ENCODE peak calls at places on chromosomes 4 and X, in seven cellular contexts. X, T, E, I, M, F and Y are unnamed samples.

GRCh38 chr4:110475881-110476818 is at the start of gene ENPEP:
- DNase-seq in X (no peak), T (no peak), E (no peak), I (peak; percentile 36), M (peak; percentile 84), F (peak; percentile 67), Y (peak; percentile 55)

GRCh38 chr4:82780398-82781231 is 18.0 kb downstream of the SCD5 start:
- DNase-seq in X (no peak), T (peak; percentile 42), E (no peak), I (peak; percentile 59), M (no peak), F (no peak), Y (peak; percentile 29)

GRCh38 chr4:108370291-108370690 is 201.6 kb upstream of the LEF1 start:
- DNase-seq in X (no peak), T (no peak), E (no peak), I (no peak), M (no peak), F (no peak), Y (no peak)

GRCh38 chr4:45349859-45350258 is 623.5 kb upstream of the GNPDA2 start:
- DNase-seq in X (no peak), T (no peak), E (no peak), I (no peak), M (no peak), F (no peak), Y (no peak)

GRCh38 chr4:24965627-24966026 is 52.8 kb upstream of the CCDC149 start:
- DNase-seq in X (peak; percentile 35), T (no peak), E (no peak), I (no peak), M (peak; percentile 81), F (peak; percentile 59), Y (peak; percentile 24)

GRCh38 chr4:177047070-177047850 is 254.5 kb upstream of the VEGFC start:
- DNase-seq in X (peak; percentile 65), T (peak; percentile 74), E (no peak), I (peak; percentile 81), M (peak; percentile 66), F (peak; percentile 18), Y (peak; percentile 55)

GRCh38 chr4:65668201-65669007 is 1.9 kb downstream of the EPHA5 start:
- DNase-seq in X (peak; percentile 26), T (peak; percentile 54), E (no peak), I (no peak), M (peak; percentile 60), F (no peak), Y (peak; percentile 39)

GRCh38 chr4:55008166-55009056 is 117.0 kb downstream of the KDR start:
- DNase-seq in X (no peak), T (peak; percentile 30), E (no peak), I (no peak), M (peak; percentile 39), F (no peak), Y (peak; percentile 52)

GRCh38 chr4:72390409-72390808 is 178.6 kb downstream of the ADAMTS3 start:
- DNase-seq in X (no peak), T (no peak), E (no peak), I (peak; percentile 67), M (no peak), F (no peak), Y (no peak)

GRCh38 chrX:12910851-12911461 is 4.5 kb downstream of the TLR8 start:
- DNase-seq in X (no peak), T (no peak), E (no peak), I (no peak), M (no peak), F (no peak), Y (no peak)

GRCh38 chr4:38654273-38654672 is 9.7 kb upstream of the KLF3 start:
- DNase-seq in X (no peak), T (no peak), E (no peak), I (no peak), M (peak; percentile 75), F (no peak), Y (no peak)

GRCh38 chr4:173436149-173436579 is 37.2 kb upstream of the SCRG1 start:
- DNase-seq in X (no peak), T (peak; percentile 14), E (no peak), I (peak; percentile 67), M (no peak), F (peak; percentile 80), Y (no peak)

GRCh38 chr4:108484187-108484586 is 136.2 kb upstream of the RPL34 start:
- DNase-seq in X (no peak), T (no peak), E (no peak), I (no peak), M (no peak), F (no peak), Y (no peak)

GRCh38 chr4:83219344-83219990 is 65.1 kb downstream of the COQ2 start:
- DNase-seq in X (no peak), T (no peak), E (no peak), I (no peak), M (no peak), F (peak; percentile 35), Y (no peak)

GRCh38 chr4:138681000-138681604 is 334.5 kb upstream of the NOCT start:
- DNase-seq in X (peak; percentile 82), T (peak; percentile 75), E (no peak), I (peak; percentile 79), M (peak; percentile 72), F (peak; percentile 51), Y (peak; percentile 64)

GRCh38 chr4:138689593-138689992 is 326.0 kb upstream of the NOCT start:
- DNase-seq in X (no peak), T (no peak), E (no peak), I (no peak), M (no peak), F (no peak), Y (no peak)

GRCh38 chr4:138689182-138689546 is 326.4 kb upstream of the NOCT start:
- DNase-seq in X (no peak), T (no peak), E (no peak), I (peak; percentile 50), M (no peak), F (no peak), Y (no peak)

GRCh38 chr4:138688531-138689181 is 326.9 kb upstream of the NOCT start:
- DNase-seq in X (no peak), T (no peak), E (no peak), I (peak; percentile 23), M (no peak), F (no peak), Y (no peak)

DNA sequence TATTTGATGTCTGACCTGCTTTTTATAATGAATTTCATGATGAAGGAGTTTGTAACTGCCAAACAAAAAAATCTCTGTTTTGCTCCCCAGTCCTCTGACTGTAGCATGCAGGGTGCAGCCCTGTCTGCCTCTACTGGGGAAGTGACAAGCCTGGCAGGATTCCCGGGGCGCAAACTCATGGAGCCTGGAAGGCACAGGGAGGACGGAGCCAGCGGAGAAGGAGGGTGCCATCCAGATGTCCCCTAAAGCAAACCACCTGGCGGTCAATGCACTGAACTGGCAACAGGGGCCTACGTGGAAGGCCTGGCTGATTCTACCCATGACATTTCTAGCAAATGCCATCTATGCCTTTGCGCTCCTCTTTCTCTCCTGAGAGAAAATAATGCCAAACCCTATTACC is 329.5 kb upstream of the NOCT start:
- DNase-seq in X (no peak), T (no peak), E (no peak), I (no peak), M (no peak), F (no peak), Y (no peak)
- H2BK5ac ChIP-seq in X (no peak overlapping the region), T (no peak overlapping the region), E (no peak overlapping the region), I (no peak overlapping the region), M (no peak overlapping the region), F (no peak overlapping the region), Y (no peak overlapping the region)

GRCh38 chr4:138658518-138658917 is 357.1 kb upstream of the NOCT start:
- DNase-seq in X (no peak), T (no peak), E (peak; percentile 68), I (no peak), M (peak; percentile 40), F (no peak), Y (peak; percentile 59)
- H2BK5ac ChIP-seq in X (no peak overlapping the region), T (no peak overlapping the region), E (peak overlapping the region; percentile 96), I (no peak overlapping the region), M (no peak overlapping the region), F (no peak overlapping the region), Y (no peak overlapping the region)

DNA sequence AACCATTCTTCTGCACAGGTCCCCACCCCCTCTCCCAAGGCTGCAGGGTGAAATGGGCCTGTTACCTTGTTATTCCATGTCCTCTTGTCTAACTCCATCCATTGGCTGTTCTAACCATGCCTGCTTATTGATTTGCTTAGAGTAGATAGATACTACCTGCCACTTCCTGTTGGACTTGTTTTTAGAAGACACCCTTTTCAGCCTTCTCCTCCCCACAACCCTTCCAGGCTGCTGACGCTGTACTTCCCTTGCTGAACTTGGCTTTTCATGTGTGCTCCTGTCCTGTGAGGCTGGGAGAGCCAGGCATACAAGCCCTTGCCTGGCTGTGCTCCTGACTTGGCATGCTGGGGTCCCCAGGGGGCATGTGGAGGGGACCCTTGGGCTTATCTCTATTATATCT is 81.9 kb downstream of the AASDH start:
- DNase-seq in X (no peak), T (no peak), E (no peak), I (no peak), M (no peak), F (no peak), Y (no peak)
- H2BK5ac ChIP-seq in X (no peak overlapping the region), T (peak overlapping the region; percentile 11), E (no peak overlapping the region), I (no peak overlapping the region), M (no peak overlapping the region), F (no peak overlapping the region), Y (no peak overlapping the region)

GRCh38 chrX:133448512-133449076 is 33.3 kb upstream of the GPC4 start:
- DNase-seq in X (no peak), T (peak; percentile 18), E (no peak), I (no peak), M (peak; percentile 37), F (no peak), Y (no peak)
- H2BK5ac ChIP-seq in X (no peak overlapping the region), T (no peak overlapping the region), E (no peak overlapping the region), I (no peak overlapping the region), M (no peak overlapping the region), F (no peak overlapping the region), Y (no peak overlapping the region)

DNA sequence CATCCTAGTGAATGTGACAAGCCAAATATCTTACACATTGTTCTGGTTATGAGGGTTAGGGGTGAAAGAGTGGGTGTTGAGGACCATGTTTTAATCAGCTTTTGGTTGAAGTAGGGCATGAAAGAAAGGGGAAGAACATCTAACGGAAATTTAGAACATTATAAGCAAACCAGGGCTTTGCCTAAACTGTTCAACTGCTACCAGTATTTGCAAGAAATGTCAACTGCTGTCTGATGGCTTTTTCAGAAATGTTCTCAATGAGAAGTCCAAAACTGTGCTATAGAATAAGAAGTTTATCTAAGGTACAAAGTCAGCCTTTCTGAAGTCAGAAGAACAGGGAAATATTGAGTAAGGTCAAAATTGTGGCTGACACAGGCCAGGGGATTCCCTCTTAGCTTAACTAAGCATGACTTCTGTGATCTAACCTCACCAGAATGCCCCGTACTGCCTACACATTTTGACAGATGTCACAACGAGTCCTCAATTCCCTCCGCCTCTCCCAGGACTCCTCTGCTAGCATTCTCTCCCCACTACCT is 67.1 kb downstream of the DTHD1 start:
- DNase-seq in X (no peak), T (no peak), E (no peak), I (no peak), M (no peak), F (no peak), Y (no peak)
- H2BK5ac ChIP-seq in X (no peak overlapping the region), T (no peak overlapping the region), E (no peak overlapping the region), I (no peak overlapping the region), M (no peak overlapping the region), F (no peak overlapping the region), Y (no peak overlapping the region)

GRCh38 chr4:26311633-26312032 is 9.2 kb upstream of the RBPJ start:
- DNase-seq in X (no peak), T (no peak), E (no peak), I (no peak), M (no peak), F (no peak), Y (no peak)
- H2BK5ac ChIP-seq in X (no peak overlapping the region), T (no peak overlapping the region), E (no peak overlapping the region), I (no peak overlapping the region), M (no peak overlapping the region), F (no peak overlapping the region), Y (no peak overlapping the region)